ENCODE peak calls at places on chromosome 7, in nine cellular contexts. N, W, Z, J, C, V, S, T and O are unnamed samples.

GRCh38 chr7:105866124-105866801 is 10.1 kb downstream of the ATXN7L1 start:
- DNase-seq in W (no peak), J (no peak), V (no peak), C (no peak), S (no peak), Z (no peak), T (no peak), N (no peak), O (no peak)

GRCh38 chr7:46934198-46934825 is 647.6 kb downstream of the TNS3 start:
- DNase-seq in C (no peak), V (no peak), S (no peak), W (peak; percentile 34), N (no peak), T (no peak), Z (no peak), J (peak; percentile 34), O (no peak)

GRCh38 chr7:931871-932650 is 22.4 kb downstream of the ADAP1 start:
- DNase-seq in Z (no peak), N (no peak), T (peak; percentile 15), C (peak; percentile 5), S (no peak), V (no peak), J (no peak), W (no peak), O (no peak)

GRCh38 chr7:22651036-22651435 is 76.0 kb upstream of the IL6 start:
- DNase-seq in S (no peak), T (no peak), N (no peak), Z (no peak), J (peak; percentile 27), C (no peak), W (peak; percentile 60), V (no peak), O (no peak)

GRCh38 chr7:4824120-4824775 is 37.6 kb downstream of the PAPOLB start:
- DNase-seq in V (no peak), J (no peak), W (no peak), S (no peak), Z (no peak), C (no peak), N (no peak), T (no peak), O (no peak)

GRCh38 chr7:47266799-47267198 is 315.1 kb downstream of the TNS3 start:
- DNase-seq in C (peak; percentile 86), J (no peak), S (peak; percentile 33), V (peak; percentile 20), W (peak; percentile 28), Z (no peak), T (no peak), N (no peak), O (no peak)

GRCh38 chr7:55629051-55629677 is 56.9 kb upstream of the VOPP1 start:
- DNase-seq in C (no peak), S (no peak), J (no peak), V (no peak), N (no peak), W (no peak), T (no peak), Z (no peak), O (no peak)

GRCh38 chr7:115230882-115231508 is 309.1 kb downstream of the MDFIC start:
- DNase-seq in N (peak; percentile 98), J (peak; percentile 91), S (no peak), W (peak; percentile 96), C (no peak), T (no peak), V (no peak), Z (peak; percentile 4), O (peak; percentile 90)

GRCh38 chr7:36264123-36264916 is 111.3 kb downstream of the EEPD1 start:
- DNase-seq in J (peak; percentile 47), V (no peak), N (no peak), C (no peak), W (no peak), T (no peak), S (no peak), Z (no peak), O (no peak)

GRCh38 chr7:106110238-106110560 is 1.9 kb downstream of the SYPL1 start:
- DNase-seq in S (no peak), W (no peak), N (peak; percentile 9), Z (no peak), V (no peak), J (peak; percentile 31), T (no peak), C (no peak), O (no peak)

GRCh38 chr7:1076184-1077072 is 11.5 kb upstream of the GPER1 start:
- DNase-seq in W (no peak), S (no peak), N (no peak), V (no peak), Z (no peak), C (no peak), T (peak; percentile 69), J (peak; percentile 34), O (no peak)

GRCh38 chr7:82441916-82442478 is 1.6 kb downstream of the CACNA2D1 start:
- DNase-seq in Z (no peak), S (no peak), V (no peak), J (peak; percentile 31), C (no peak), N (peak; percentile 33), T (no peak), W (peak; percentile 55), O (no peak)

GRCh38 chr7:82050134-82050533 is 280.3 kb upstream of the HGF start:
- DNase-seq in N (peak; percentile 93), S (no peak), W (peak; percentile 93), J (peak; percentile 90), T (no peak), V (no peak), C (no peak), Z (no peak), O (peak; percentile 88)

GRCh38 chr7:54888067-54888735 is 129.2 kb upstream of the SEC61G start:
- DNase-seq in C (no peak), Z (no peak), N (no peak), S (no peak), W (peak; percentile 13), J (peak; percentile 5), V (no peak), T (peak; percentile 30), O (no peak)

GRCh38 chr7:84002348-84002747 is 192.2 kb downstream of the SEMA3A start:
- DNase-seq in Z (no peak), V (no peak), W (no peak), C (no peak), N (no peak), J (no peak), T (no peak), S (no peak), O (no peak)

GRCh38 chr7:19397917-19398316 is 252.7 kb upstream of the FERD3L start:
- DNase-seq in N (peak; percentile 77), J (no peak), T (no peak), W (peak; percentile 45), C (no peak), V (no peak), S (no peak), Z (peak; percentile 29), O (no peak)

GRCh38 chr7:116706668-116707126 is 34.7 kb downstream of the MET start:
- DNase-seq in V (no peak), T (no peak), S (peak; percentile 52), J (peak; percentile 41), W (peak; percentile 75), Z (no peak), C (no peak), N (peak; percentile 66), O (no peak)
- H3K4me3 ChIP-seq in V (no peak overlapping the region), T (no peak overlapping the region), S (peak overlapping the region; percentile 34), J (peak overlapping the region; percentile 24), W (no peak overlapping the region), Z (no peak overlapping the region), C (no peak overlapping the region), N (no peak overlapping the region), O (peak overlapping the region; percentile 3)

DNA sequence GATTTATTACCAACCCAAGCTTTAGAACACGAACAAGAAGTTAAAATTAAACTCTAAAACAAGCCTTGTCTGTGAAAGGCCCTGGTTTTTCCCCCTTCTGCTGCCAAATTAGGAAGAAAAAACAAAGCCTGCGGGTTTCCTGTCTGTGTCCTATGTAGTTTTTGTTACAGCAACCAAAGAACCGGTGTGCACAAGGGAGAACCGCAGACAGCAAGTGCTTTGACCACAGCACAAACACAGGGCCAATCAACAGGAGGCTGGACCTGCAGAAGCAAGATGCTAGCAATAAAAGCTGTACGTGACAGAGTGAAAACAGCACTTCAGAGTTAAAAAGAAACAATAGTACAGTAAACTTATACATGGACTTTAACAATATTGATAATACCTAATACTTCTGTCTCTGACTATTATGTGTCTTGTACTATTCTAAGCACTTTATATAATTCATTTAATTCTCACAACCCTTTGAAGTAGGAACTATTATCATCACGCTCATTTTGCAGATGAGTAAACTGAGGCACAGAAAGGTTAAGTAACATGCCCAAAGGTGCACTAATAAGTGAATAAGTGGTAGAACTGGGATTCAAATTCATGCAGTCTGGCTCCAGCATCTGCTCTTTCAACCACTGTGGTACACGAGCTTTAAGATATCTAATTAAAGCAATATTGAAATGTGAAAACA is 66.0 kb downstream of the STK17A start:
- DNase-seq in Z (peak; percentile 97), S (no peak), N (peak; percentile 95), W (peak; percentile 98), C (peak; percentile 68), J (peak; percentile 65), V (no peak), T (no peak), O (peak; percentile 51)
- H3K4me3 ChIP-seq in Z (peak overlapping the region; percentile 38), S (no peak overlapping the region), N (no peak overlapping the region), W (no peak overlapping the region), C (no peak overlapping the region), J (no peak overlapping the region), V (no peak overlapping the region), T (no peak overlapping the region), O (no peak overlapping the region)

DNA sequence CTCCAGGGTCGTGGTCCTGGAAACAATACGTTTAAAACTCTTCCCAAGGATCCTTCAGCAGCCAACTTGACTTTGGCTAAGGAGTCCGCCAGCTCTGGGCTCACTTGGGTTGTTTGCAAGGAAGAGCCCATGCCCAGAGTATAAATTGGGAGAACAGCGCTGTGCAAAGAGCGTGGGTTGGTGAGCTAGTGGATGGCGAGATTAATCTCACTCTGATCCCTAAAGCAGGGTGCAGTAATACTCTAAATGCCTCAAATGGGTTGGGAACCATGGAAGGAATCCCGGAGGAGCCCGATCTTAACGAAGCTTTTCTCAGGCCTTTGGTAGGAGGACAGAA is 495 bp upstream of the SDHAF3 start:
- DNase-seq in C (no peak), N (no peak), T (no peak), J (no peak), W (no peak), V (no peak), S (no peak), Z (no peak), O (no peak)
- H3K4me3 ChIP-seq in C (peak overlapping the region; percentile 71), N (peak overlapping the region; percentile 98), T (peak overlapping the region; percentile 75), J (peak overlapping the region; percentile 73), W (peak overlapping the region; percentile 35), V (peak overlapping the region; percentile 73), S (peak overlapping the region; percentile 82), Z (peak overlapping the region; percentile 82), O (peak overlapping the region; percentile 84)

DNA sequence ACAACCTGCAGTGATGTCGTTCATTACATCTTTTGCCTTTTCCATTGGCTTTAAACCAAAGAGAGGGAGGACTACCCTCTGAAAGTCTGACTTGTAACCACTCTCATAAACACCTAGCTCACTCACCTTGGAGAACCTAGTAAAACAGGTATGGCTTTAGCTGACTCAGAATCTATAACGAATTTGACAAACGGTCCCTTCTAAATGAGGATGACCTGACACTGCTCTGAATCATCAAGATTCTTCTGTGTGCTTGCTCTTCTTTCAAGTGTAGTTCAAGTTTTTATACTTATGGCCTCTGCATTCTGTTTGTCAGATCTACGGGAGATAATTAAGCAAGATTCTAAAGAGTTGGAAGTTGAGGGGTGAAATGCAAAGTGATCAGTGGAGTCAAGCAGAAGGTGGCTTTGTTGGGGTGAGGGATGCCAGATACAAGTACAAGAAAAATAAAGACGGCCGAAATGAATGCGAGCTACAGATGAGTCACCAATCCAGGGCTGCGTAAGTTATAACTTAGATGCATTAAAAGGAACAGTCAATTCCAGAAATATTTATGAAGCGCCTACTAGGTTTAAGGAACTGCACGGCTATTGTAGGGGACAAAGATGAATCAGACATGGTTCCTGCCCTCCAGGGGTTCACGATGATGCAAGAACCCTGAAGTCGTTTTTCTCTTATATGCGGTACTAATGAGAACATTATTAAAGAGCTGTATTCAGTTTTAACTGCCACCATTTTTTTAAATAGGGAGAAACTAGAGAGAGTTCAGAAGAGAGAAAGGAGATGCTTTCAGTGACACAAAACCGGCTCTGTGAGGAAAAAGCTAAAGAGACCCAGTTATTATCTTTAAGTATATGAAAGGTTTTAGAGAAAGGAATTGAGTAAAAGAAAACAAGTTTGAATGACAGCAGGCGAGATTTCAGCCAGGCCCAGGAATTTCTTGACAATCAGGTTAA is 6.5 kb downstream of the HIPK2 start:
- DNase-seq in S (no peak), C (no peak), T (no peak), V (no peak), W (peak; percentile 90), J (peak; percentile 84), Z (peak; percentile 37), N (peak; percentile 95), O (peak; percentile 93)
- H3K4me3 ChIP-seq in S (no peak overlapping the region), C (no peak overlapping the region), T (no peak overlapping the region), V (no peak overlapping the region), W (no peak overlapping the region), J (peak overlapping the region; percentile 19), Z (no peak overlapping the region), N (no peak overlapping the region), O (peak overlapping the region; percentile 2)